ENCODE peak calls at places on chromosomes 2 and 18, in six cellular contexts. H is thoracic aorta, W is choroid plexus epithelial cell, F is astrocyte, C is AG10803, U is GM12864. Y is an unnamed sample.

GRCh38 chr2:55530539-55531081 is 11.1 kb downstream of the CFAP36 start:
- DNase-seq in C (no peak), F (no peak), W (no peak), H (no peak), U (no peak), Y (no peak)

GRCh38 chr2:16773080-16773713 is 107.6 kb upstream of the CYRIA start:
- DNase-seq in F (peak), H (no peak), C (peak), U (no peak), W (peak), Y (no peak)

GRCh38 chr2:237540823-237541222 is 25.6 kb upstream of the PRLH start:
- DNase-seq in W (peak), H (no peak), F (peak), C (peak), U (no peak), Y (no peak)

GRCh38 chr2:200616193-200616592 is 30.4 kb downstream of the AOX1 start:
- DNase-seq in C (no peak), W (no peak), H (no peak), F (no peak), U (no peak), Y (no peak)

GRCh38 chr18:10892801-10893595 is 256.4 kb downstream of the PIEZO2 start:
- DNase-seq in W (peak), F (no peak), H (no peak), U (no peak), C (peak), Y (no peak)

GRCh38 chr2:215617060-215617824 is 181.4 kb upstream of the FN1 start:
- DNase-seq in F (no peak), H (no peak), U (no peak), W (no peak), C (no peak), Y (no peak)

GRCh38 chr18:28820353-28820752 is 643.4 kb upstream of the CDH2 start:
- DNase-seq in H (no peak), F (no peak), W (no peak), U (no peak), C (no peak), Y (no peak)

GRCh38 chr2:16142383-16143361 is 202.3 kb downstream of the MYCN start:
- DNase-seq in H (no peak), W (no peak), C (no peak), F (no peak), U (no peak), Y (no peak)

GRCh38 chr2:56195563-56195962 is 11.8 kb downstream of the CCDC85A start:
- DNase-seq in U (no peak), C (peak), F (peak), W (peak), H (no peak), Y (no peak)

GRCh38 chr2:104501929-104502328 is 352.0 kb upstream of the POU3F3 start:
- DNase-seq in H (no peak), F (no peak), C (no peak), W (no peak), U (no peak), Y (no peak)

GRCh38 chr18:32201936-32202335 is 12.1 kb downstream of the MEP1B start:
- DNase-seq in C (no peak), W (no peak), F (no peak), U (no peak), H (no peak), Y (no peak)

GRCh38 chr18:48786621-48787522 is 163.9 kb downstream of the SMAD7 start:
- DNase-seq in U (no peak), W (no peak), F (no peak), C (no peak), H (no peak), Y (no peak)

GRCh38 chr2:105490956-105491355 is 92.1 kb upstream of the FHL2 start:
- DNase-seq in H (no peak), F (no peak), C (no peak), U (no peak), W (no peak), Y (no peak)

GRCh38 chr2:235944591-235944990 is 223.6 kb downstream of the GBX2 start:
- DNase-seq in U (no peak), C (no peak), H (no peak), W (no peak), F (no peak), Y (no peak)

GRCh38 chr18:24991220-24991575 is 360.8 kb downstream of the ZNF521 start:
- DNase-seq in H (no peak), W (no peak), C (no peak), U (no peak), F (no peak), Y (no peak)

GRCh38 chr2:98543214-98543613 is 65.1 kb downstream of the COA5 start:
- DNase-seq in W (no peak), C (no peak), U (no peak), F (no peak), H (no peak), Y (no peak)

GRCh38 chr2:226561962-226562361 is 237.7 kb downstream of the IRS1 start:
- DNase-seq in F (peak), W (no peak), C (no peak), U (no peak), H (no peak), Y (no peak)

GRCh38 chr2:119011162-119011909 is 69.3 kb downstream of the MARCO start:
- DNase-seq in H (no peak), F (peak), W (peak), U (no peak), C (peak), Y (peak)

GRCh38 chr2:227164745-227165350 is 424 bp downstream of the COL4A3 start:
- DNase-seq in C (no peak), H (no peak), U (peak), F (no peak), W (no peak), Y (peak)

GRCh38 chr2:20509766-20510490 is 63.1 kb downstream of the RHOB start:
- DNase-seq in F (peak), C (peak), W (peak), U (no peak), H (no peak), Y (no peak)

GRCh38 chr2:23782126-23782525 is 144.8 kb downstream of the ATAD2B start:
- DNase-seq in C (no peak), H (no peak), U (no peak), W (no peak), F (no peak), Y (no peak)

GRCh38 chr2:200603972-200604371 is 18.2 kb downstream of the AOX1 start:
- DNase-seq in C (peak), F (peak), H (no peak), U (no peak), W (peak), Y (no peak)

GRCh38 chr2:72892506-72893173 is 5.4 kb downstream of the SPR start:
- DNase-seq in F (peak), W (peak), U (no peak), C (peak), H (no peak), Y (no peak)

GRCh38 chr18:23658296-23658695 is 4.4 kb downstream of the ANKRD29 start:
- DNase-seq in U (no peak), F (no peak), C (peak), W (peak), H (no peak), Y (no peak)

GRCh38 chr18:65073060-65073550 is 677.7 kb upstream of the CDH7 start:
- DNase-seq in H (no peak), U (no peak), W (no peak), C (no peak), F (no peak), Y (no peak)

GRCh38 chr2:240782221-240782885 is 37.7 kb downstream of the KIF1A start:
- DNase-seq in H (no peak), F (no peak), U (no peak), C (no peak), W (no peak), Y (no peak)

GRCh38 chr2:11789243-11789642 is 42.8 kb downstream of the LPIN1 start:
- DNase-seq in U (no peak), W (no peak), F (no peak), H (no peak), C (no peak), Y (no peak)

GRCh38 chr2:114261366-114261765 is 181.1 kb upstream of the DPP10 start:
- DNase-seq in H (no peak), W (no peak), U (no peak), C (no peak), F (no peak), Y (no peak)

GRCh38 chr2:160533482-160533881 is 39.9 kb upstream of the RBMS1 start:
- DNase-seq in U (no peak), C (peak), H (no peak), W (no peak), F (no peak), Y (no peak)

GRCh38 chr2:12702661-12703121 is 14.0 kb upstream of the TRIB2 start:
- DNase-seq in C (peak), H (no peak), W (peak), U (no peak), F (peak), Y (no peak)

GRCh38 chr2:20573611-20574422 is 77.1 kb downstream of the HS1BP3 start:
- DNase-seq in F (peak), C (peak), W (peak), H (no peak), U (no peak), Y (no peak)

GRCh38 chr2:210873631-210874030 is 317.2 kb downstream of the CPS1 start:
- DNase-seq in W (no peak), F (no peak), H (no peak), C (no peak), U (no peak), Y (no peak)

GRCh38 chr2:153100139-153100538 is 378.4 kb downstream of the RPRM start:
- DNase-seq in U (no peak), W (no peak), F (no peak), H (no peak), C (no peak), Y (no peak)

GRCh38 chr18:68960355-68960754 is 162.5 kb downstream of the CCDC102B start:
- DNase-seq in W (peak), U (no peak), H (no peak), F (no peak), C (no peak), Y (no peak)

GRCh38 chr18:76968073-76968472 is 145.7 kb downstream of the ZNF236 start:
- DNase-seq in C (no peak), H (no peak), U (no peak), W (no peak), F (no peak), Y (no peak)

GRCh38 chr2:173652311-173652710 is 297.6 kb downstream of the CDCA7 start:
- DNase-seq in F (peak), H (no peak), W (peak), U (no peak), C (peak), Y (no peak)

GRCh38 chr2:236121546-236121945 is 46.6 kb downstream of the GBX2 start:
- DNase-seq in W (no peak), F (no peak), U (no peak), H (no peak), C (peak), Y (no peak)

GRCh38 chr18:21820035-21820810 is 79.6 kb downstream of the MIB1 start:
- DNase-seq in U (no peak), C (peak), W (peak), H (no peak), F (peak), Y (no peak)
- TF ChIP-seq CTCF in U (peak), C (peak), W (peak), H (peak), F (peak), Y (peak)

GRCh38 chr2:201882353-201883095 is 76.2 kb downstream of the CDK15 start:
- DNase-seq in H (no peak), U (no peak), W (peak), F (peak), C (peak), Y (no peak)
- H3K4me3 ChIP-seq in H (peak), U (no peak), W (peak), F (no peak), C (no peak), Y (peak)

DNA sequence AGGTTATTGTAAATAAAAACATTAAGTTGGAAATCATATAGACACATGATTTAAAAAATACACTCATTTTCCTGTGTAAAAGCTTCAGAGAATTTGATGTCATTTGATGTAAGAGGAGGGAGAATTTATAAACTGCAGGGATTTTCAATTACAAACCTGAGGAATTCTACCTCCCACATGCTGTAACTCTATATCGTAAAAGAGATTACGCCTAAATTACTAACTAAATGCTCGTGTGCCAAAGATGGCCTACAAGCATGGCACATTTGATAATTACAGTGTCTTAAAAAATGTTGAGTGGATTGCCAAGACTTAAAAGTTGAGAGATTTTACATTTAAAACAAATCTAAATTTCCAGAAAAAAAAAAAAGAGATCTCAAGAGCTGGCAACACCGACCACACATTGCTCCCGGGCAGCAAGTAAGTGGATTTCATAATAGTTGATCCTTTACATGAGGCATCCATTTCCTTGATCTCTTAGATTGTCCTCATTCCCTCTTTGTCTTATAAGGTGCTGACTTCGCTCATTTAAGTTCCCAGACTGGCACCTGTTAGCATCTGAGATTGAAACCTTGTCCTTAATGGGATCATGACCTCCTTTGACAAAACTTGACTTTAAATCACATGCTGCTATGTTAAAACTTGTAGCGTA is 840.3 kb upstream of the ZEB2 start:
- DNase-seq in C (no peak), H (no peak), F (no peak), U (no peak), W (no peak), Y (no peak)
- TF ChIP-seq CTCF in C (no peak), H (no peak), F (no peak), U (no peak), W (no peak), Y (no peak)

GRCh38 chr18:12701161-12701560 is 1.4 kb downstream of the CEP76 start:
- DNase-seq in U (no peak), W (no peak), F (no peak), H (no peak), C (no peak), Y (no peak)

GRCh38 chr18:12702221-12703095 is at the start of the genes CEP76 and PSMG2:
- DNase-seq in C (peak), H (peak), U (peak), F (peak), W (peak), Y (peak)

GRCh38 chr18:12703096-12703567 is 290 bp downstream of the PSMG2 start:
- DNase-seq in U (no peak), H (no peak), W (no peak), C (no peak), F (no peak), Y (no peak)

GRCh38 chr18:12703714-12704113 is 872 bp downstream of the PSMG2 start:
- DNase-seq in C (peak), H (no peak), U (no peak), F (peak), W (peak), Y (no peak)

DNA sequence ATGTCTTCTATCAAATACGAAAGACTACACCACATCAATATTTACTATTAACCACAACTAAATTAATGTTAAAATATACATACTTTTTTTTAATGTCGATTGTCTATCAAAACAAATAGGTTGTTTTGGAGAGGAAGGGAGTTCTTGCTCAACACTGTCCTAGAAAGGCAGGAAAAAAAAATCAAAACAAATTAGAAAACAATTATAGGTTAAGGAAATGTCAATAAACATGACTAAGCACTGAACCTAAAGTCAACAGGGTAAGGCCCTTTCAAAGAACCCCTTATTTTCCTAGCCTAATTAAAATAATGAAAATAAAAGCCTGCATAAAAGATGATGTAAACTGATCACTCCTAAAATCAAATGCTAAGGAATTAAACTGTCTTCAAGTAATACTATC is 2.8 kb downstream of the CEP76 start:
- DNase-seq in F (no peak), C (no peak), U (no peak), W (no peak), H (no peak), Y (no peak)
- H3K4me3 ChIP-seq in F (no peak), C (no peak), U (no peak), W (no peak), H (no peak), Y (no peak)

GRCh38 chr2:99821572-99822369 is 320.6 kb downstream of the AFF3 start:
- DNase-seq in W (peak), F (peak), U (no peak), H (no peak), C (peak), Y (no peak)

GRCh38 chr2:99816908-99817307 is 325.5 kb downstream of the AFF3 start:
- DNase-seq in F (no peak), U (no peak), W (no peak), H (no peak), C (no peak), Y (no peak)

GRCh38 chr2:99819766-99820165 is 322.6 kb downstream of the AFF3 start:
- DNase-seq in H (no peak), C (no peak), W (peak), U (no peak), F (peak), Y (no peak)

GRCh38 chr2:99821039-99821438 is 321.4 kb downstream of the AFF3 start:
- DNase-seq in F (no peak), U (no peak), C (peak), H (no peak), W (no peak), Y (no peak)

GRCh38 chr2:99818842-99819241 is 323.5 kb downstream of the AFF3 start:
- DNase-seq in W (peak), H (no peak), C (no peak), U (no peak), F (peak), Y (no peak)
- TF ChIP-seq CTCF in W (peak), H (no peak), C (peak), U (no peak), F (peak), Y (no peak)

DNA sequence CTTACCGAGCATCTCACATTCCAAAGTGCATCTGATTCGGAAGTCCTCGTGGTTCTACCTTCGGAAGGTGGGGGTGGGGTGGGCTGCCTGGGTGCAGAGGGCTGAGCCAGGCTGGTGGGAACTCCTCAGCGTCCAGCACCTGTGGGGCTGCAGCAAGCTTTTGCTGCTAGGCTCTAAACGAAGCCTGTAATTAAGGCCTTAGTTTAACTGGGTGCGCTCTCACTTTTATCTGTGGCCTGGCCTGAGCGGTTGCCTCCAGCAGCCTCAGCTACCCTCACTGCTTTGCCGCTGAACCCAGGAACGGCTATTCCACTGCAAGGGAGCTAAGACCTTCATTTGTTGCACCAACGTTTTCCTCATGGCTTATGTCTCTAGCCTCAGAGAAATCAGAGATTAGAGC is 48.4 kb downstream of the TMEM17 start:
- DNase-seq in C (no peak), W (no peak), F (no peak), H (no peak), U (no peak), Y (no peak)
- H3K4me3 ChIP-seq in C (peak), W (peak), F (peak), H (peak), U (no peak), Y (peak)

Y was measured in GM06990.